ENCODE peak calls at places on chromosomes 5 and 9, in seven cellular contexts. Q is HT1080; D is substantia nigra; V is putamen; J is stimulated activated CD8-positive, alpha-beta memory T cell treated with anti-CD3 and anti-CD28 coated beads, Interleukin-15, amount 100 ng/mL, for 24 hours; H is left kidney; O is psoas muscle. R is an unnamed sample.
A peak's percentile ranks its signal among the peaks of the same experiment; 100 is the strongest.

GRCh38 chr5:55102345-55102744 is at the start of gene GZMA:
- DNase-seq in Q (no peak), D (no peak), V (no peak), J (no peak), H (no peak), O (no peak), R (no peak)

GRCh38 chr5:39800202-39800601 is 375.4 kb upstream of the DAB2 start:
- DNase-seq in Q (peak; percentile 3), D (no peak), V (no peak), J (no peak), H (peak; percentile 33), O (no peak), R (no peak)

GRCh38 chr5:149948988-149949387 is 4.4 kb upstream of the PDE6A start:
- DNase-seq in Q (no peak), D (no peak), V (no peak), J (no peak), H (no peak), O (no peak), R (no peak)

GRCh38 chr9:27429436-27429835 is 94.7 kb upstream of the IFNK start:
- DNase-seq in Q (no peak), D (no peak), V (peak; percentile 83), J (no peak), H (no peak), O (no peak), R (no peak)

GRCh38 chr9:69976165-69976564 is 67.5 kb upstream of the MAMDC2 start:
- DNase-seq in Q (peak; percentile 99), D (no peak), V (no peak), J (no peak), H (no peak), O (no peak), R (no peak)

GRCh38 chr5:32690153-32690552 is 21.0 kb upstream of the NPR3 start:
- DNase-seq in Q (no peak), D (no peak), V (no peak), J (no peak), H (no peak), O (no peak), R (no peak)

GRCh38 chr5:74328221-74328630 is 312.3 kb downstream of the ENC1 start:
- DNase-seq in Q (no peak), D (no peak), V (no peak), J (no peak), H (no peak), O (no peak), R (no peak)

GRCh38 chr9:99147177-99147576 is 42.3 kb downstream of the TGFBR1 start:
- DNase-seq in Q (no peak), D (no peak), V (no peak), J (no peak), H (no peak), O (no peak), R (no peak)

GRCh38 chr5:15009420-15009819 is 137.8 kb upstream of the ANKH start:
- DNase-seq in Q (peak; percentile 93), D (no peak), V (no peak), J (no peak), H (peak; percentile 50), O (no peak), R (no peak)

GRCh38 chr9:23123048-23123632 is 676.5 kb downstream of the DMRTA1 start:
- DNase-seq in Q (peak; percentile 29), D (peak; percentile 2), V (peak; percentile 12), J (no peak), H (peak; percentile 61), O (no peak), R (no peak)

GRCh38 chr9:27888661-27889295 is 315.5 kb upstream of the C9orf72 start:
- DNase-seq in Q (peak; percentile 11), D (no peak), V (no peak), J (peak; percentile 2), H (peak; percentile 15), O (no peak), R (no peak)

GRCh38 chr9:36718612-36719011 is 145.9 kb downstream of the MELK start:
- DNase-seq in Q (no peak), D (no peak), V (no peak), J (no peak), H (no peak), O (no peak), R (no peak)

GRCh38 chr9:94918038-94918753 is 191.7 kb downstream of the AOPEP start:
- DNase-seq in Q (no peak), D (no peak), V (no peak), J (no peak), H (no peak), O (no peak), R (no peak)

GRCh38 chr9:130847306-130848217 is 12.5 kb downstream of the ABL1 start:
- DNase-seq in Q (peak; percentile 98), D (no peak), V (no peak), J (no peak), H (no peak), O (peak; percentile 86), R (no peak)

GRCh38 chr9:37617837-37618236 is 25.4 kb upstream of the TOMM5 start:
- DNase-seq in Q (peak; percentile 52), D (no peak), V (no peak), J (no peak), H (no peak), O (no peak), R (no peak)

GRCh38 chr5:168106008-168106761 is 185.3 kb upstream of the WWC1 start:
- DNase-seq in Q (peak; percentile 69), D (no peak), V (peak; percentile 62), J (no peak), H (peak; percentile 70), O (no peak), R (no peak)

GRCh38 chr9:123400926-123401503 is 45.0 kb downstream of the CRB2 start:
- DNase-seq in Q (no peak), D (no peak), V (no peak), J (no peak), H (no peak), O (no peak), R (no peak)

GRCh38 chr9:137724818-137725240 is 106.0 kb downstream of the EHMT1 start:
- DNase-seq in Q (no peak), D (no peak), V (no peak), J (no peak), H (no peak), O (no peak), R (no peak)

GRCh38 chr5:116013207-116013777 is 19.0 kb upstream of the ARL14EPL start:
- DNase-seq in Q (no peak), D (no peak), V (no peak), J (no peak), H (peak; percentile 5), O (no peak), R (no peak)

GRCh38 chr5:107486489-107486888 is 184.2 kb downstream of the EFNA5 start:
- DNase-seq in Q (peak; percentile 87), D (no peak), V (no peak), J (no peak), H (no peak), O (no peak), R (no peak)

GRCh38 chr5:74408150-74409043 is 232.1 kb downstream of the ENC1 start:
- DNase-seq in Q (no peak), D (no peak), V (no peak), J (no peak), H (peak; percentile 33), O (no peak), R (no peak)

GRCh38 chr9:23011669-23012068 is 565.0 kb downstream of the DMRTA1 start:
- DNase-seq in Q (peak; percentile 41), D (no peak), V (no peak), J (no peak), H (no peak), O (no peak), R (no peak)

GRCh38 chr5:19865336-19866087 is 122.5 kb downstream of the CDH18 start:
- DNase-seq in Q (no peak), D (no peak), V (peak; percentile 49), J (no peak), H (no peak), O (no peak), R (no peak)

GRCh38 chr9:98341157-98342102 is 86.0 kb upstream of the TBC1D2 start:
- DNase-seq in Q (no peak), D (no peak), V (no peak), J (no peak), H (no peak), O (no peak), R (no peak)

GRCh38 chr9:105416840-105417239 is 31.0 kb upstream of the FSD1L start:
- DNase-seq in Q (no peak), D (no peak), V (no peak), J (no peak), H (no peak), O (no peak), R (no peak)

GRCh38 chr5:173594061-173594460 is 22.4 kb downstream of the BOD1 start:
- DNase-seq in Q (no peak), D (no peak), V (no peak), J (no peak), H (no peak), O (no peak), R (no peak)

GRCh38 chr9:89797970-89798369 is 193.2 kb downstream of the GADD45G start:
- DNase-seq in Q (no peak), D (no peak), V (no peak), J (no peak), H (peak; percentile 70), O (no peak), R (no peak)

GRCh38 chr5:83009408-83009807 is 67.8 kb downstream of the TMEM167A start:
- DNase-seq in Q (no peak), D (no peak), V (no peak), J (no peak), H (no peak), O (no peak), R (no peak)

GRCh38 chr5:60700347-60700815 is 415 bp upstream of the DEPDC1B start:
- DNase-seq in Q (no peak), D (no peak), V (peak; percentile 7), J (no peak), H (peak; percentile 71), O (no peak), R (no peak)

GRCh38 chr5:80206282-80206681 is 49.6 kb downstream of the SERINC5 start:
- DNase-seq in Q (peak; percentile 47), D (no peak), V (no peak), J (no peak), H (no peak), O (no peak), R (no peak)

GRCh38 chr5:9361835-9362234 is 184.0 kb downstream of the SEMA5A start:
- DNase-seq in Q (peak; percentile 59), D (peak; percentile 20), V (peak; percentile 35), J (no peak), H (peak; percentile 75), O (no peak), R (peak; percentile 45)

GRCh38 chr5:37839441-37840035 is 303 bp downstream of the GDNF start:
- DNase-seq in Q (no peak), D (peak; percentile 19), V (peak; percentile 56), J (no peak), H (no peak), O (peak; percentile 78), R (no peak)

R was measured in hypothalamus.